ENCODE peak calls at places on chromosomes 7 and 10, in six cellular contexts. A is GM12865, F is thoracic aorta, C is hepatocyte, H is psoas muscle, P is BJ. L is an unnamed sample.

GRCh38 chr10:22244001-22244400 is 26.2 kb upstream of the EBLN1 start:
- DNase-seq in A (no peak), P (no peak), F (no peak), H (no peak), C (no peak), L (no peak)

GRCh38 chr7:22866965-22867364 is 44.3 kb upstream of the TOMM7 start:
- DNase-seq in P (no peak), A (no peak), F (no peak), H (no peak), C (no peak), L (no peak)

GRCh38 chr10:80612261-80612660 is 74.6 kb downstream of the SH2D4B start:
- DNase-seq in F (no peak), P (no peak), C (no peak), A (no peak), H (no peak), L (no peak)

GRCh38 chr7:113424463-113424862 is 306.1 kb upstream of the SMIM30 start:
- DNase-seq in H (no peak), A (no peak), F (no peak), C (no peak), P (no peak), L (no peak)

GRCh38 chr10:132699411-132700167 is 86.4 kb downstream of the NKX6-2 start:
- DNase-seq in F (no peak), C (no peak), A (no peak), P (no peak), H (no peak), L (no peak)

GRCh38 chr7:108103566-108104298 is 26.4 kb downstream of the LAMB4 start:
- DNase-seq in A (no peak), F (no peak), H (no peak), P (no peak), C (peak), L (no peak)

GRCh38 chr7:78712111-78712510 is 741.4 kb downstream of the MAGI2 start:
- DNase-seq in P (no peak), H (no peak), A (no peak), C (no peak), F (no peak), L (no peak)

GRCh38 chr7:121562274-121562673 is 166.2 kb upstream of the FAM3C start:
- DNase-seq in C (no peak), P (peak), F (no peak), H (no peak), A (no peak), L (peak)

GRCh38 chr10:132522521-132523411 is 14.8 kb upstream of the INPP5A start:
- DNase-seq in F (peak), C (no peak), H (no peak), P (no peak), A (no peak), L (no peak)

GRCh38 chr7:4245135-4245865 is 436.8 kb upstream of the FOXK1 start:
- DNase-seq in P (no peak), C (no peak), F (no peak), H (no peak), A (no peak), L (no peak)
- TF ChIP-seq CTCF in P (no peak), C (no peak), F (no peak), H (no peak), A (no peak), L (no peak)

DNA sequence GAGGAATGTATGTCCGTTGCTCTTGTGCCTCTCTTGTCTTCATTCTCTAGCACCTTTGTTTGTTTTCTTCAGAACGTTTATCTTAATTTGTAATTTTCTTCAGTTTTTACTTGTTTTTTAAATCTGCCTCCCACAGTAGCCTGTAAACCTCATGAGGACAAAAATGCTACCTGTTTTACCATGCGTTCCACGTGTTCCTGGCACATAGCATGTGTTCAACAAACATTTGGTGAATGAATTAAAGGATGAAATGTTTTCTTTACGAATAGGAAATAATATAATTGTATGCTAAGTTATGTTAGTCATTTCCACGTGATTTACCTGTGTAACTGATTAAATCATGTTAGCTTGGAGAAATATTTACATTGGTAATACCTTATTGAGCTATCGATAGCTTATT is 2.2 kb downstream of the RBM33 start:
- DNase-seq in F (no peak), A (no peak), P (no peak), H (no peak), C (no peak), L (no peak)
- H3K4me3 ChIP-seq in F (no peak), A (no peak), P (no peak), H (peak), C (peak), L (no peak)

GRCh38 chr10:69786791-69787190 is 14.9 kb upstream of the COL13A1 start:
- DNase-seq in H (no peak), P (no peak), A (peak), C (no peak), F (no peak), L (no peak)
- TF ChIP-seq CTCF in H (peak), P (peak), A (peak), C (peak), F (peak), L (peak)

GRCh38 chr10:77888356-77888703 is 38.2 kb downstream of the DLG5 start:
- DNase-seq in F (no peak), C (no peak), P (no peak), H (no peak), A (no peak), L (no peak)

GRCh38 chr10:77889277-77889903 is 37.2 kb downstream of the DLG5 start:
- DNase-seq in P (no peak), F (no peak), A (no peak), C (peak), H (no peak), L (no peak)

GRCh38 chr10:77884181-77884580 is 42.4 kb downstream of the DLG5 start:
- DNase-seq in P (no peak), F (no peak), H (no peak), A (no peak), C (no peak), L (no peak)

GRCh38 chr10:77887631-77888355 is 38.8 kb downstream of the DLG5 start:
- DNase-seq in F (no peak), H (no peak), P (no peak), A (no peak), C (peak), L (no peak)

DNA sequence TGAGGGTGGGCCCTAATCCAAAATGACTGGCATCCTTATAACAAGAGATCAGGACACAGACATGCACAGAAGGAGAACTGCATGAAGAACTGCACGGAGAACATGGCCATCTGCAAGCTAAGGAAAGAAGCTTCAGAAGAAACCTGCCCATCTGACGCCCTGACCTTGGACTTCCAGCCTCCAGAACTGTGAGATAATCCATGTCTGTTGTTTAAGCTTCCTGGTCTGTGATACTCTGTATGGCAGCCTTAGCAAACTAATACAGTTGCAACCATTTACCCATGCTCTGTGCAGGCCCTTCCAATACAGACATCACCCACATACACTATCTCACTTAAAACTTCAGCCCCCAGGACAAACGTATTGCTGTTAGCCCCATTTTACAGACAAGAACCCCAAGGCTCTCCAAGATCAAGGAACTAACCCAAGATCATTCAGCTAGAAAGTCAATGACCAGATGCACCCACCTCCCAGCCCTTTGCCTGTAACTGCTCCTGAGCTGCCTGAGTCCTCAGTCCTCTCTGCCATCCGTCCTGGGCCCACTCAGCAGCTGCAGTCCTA is 39.7 kb downstream of the DLG5 start:
- DNase-seq in C (no peak), A (no peak), H (no peak), P (no peak), F (no peak), L (no peak)
- H3K4me3 ChIP-seq in C (no peak), A (no peak), H (no peak), P (no peak), F (peak), L (no peak)

DNA sequence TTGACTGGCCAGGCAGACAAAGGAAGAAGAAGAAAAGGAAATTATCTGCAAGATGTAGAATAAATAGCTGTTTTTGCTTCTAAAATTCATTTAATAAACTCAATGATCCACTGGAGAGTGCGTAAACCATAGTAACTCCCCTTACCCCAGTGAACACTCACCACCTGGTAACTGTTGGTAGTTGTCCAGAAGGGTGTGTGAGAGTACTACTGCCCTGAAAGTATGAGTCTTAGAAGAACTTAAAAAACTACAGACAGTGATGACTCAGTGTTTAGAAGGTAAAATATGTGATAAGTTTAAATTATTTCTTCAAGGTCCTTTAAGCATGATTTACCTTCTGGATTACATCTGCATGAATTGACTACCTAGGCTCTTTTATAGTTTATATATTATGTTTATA is 53.0 kb upstream of the SEMA3A start:
- DNase-seq in H (no peak), F (no peak), A (peak), P (no peak), C (no peak), L (no peak)
- TF ChIP-seq CTCF in H (no peak), F (no peak), A (no peak), P (no peak), C (peak), L (no peak)

GRCh38 chr10:58992830-58993460 is 183.5 kb upstream of the PHYHIPL start:
- DNase-seq in A (peak), P (no peak), F (no peak), H (no peak), C (no peak), L (no peak)
- H3K4me3 ChIP-seq in A (peak), P (no peak), F (no peak), H (no peak), C (no peak), L (no peak)

L was measured in AG04449.